ENCODE peak calls at places on chromosomes 4 and X, in nine cellular contexts. R, Y, C, L, T, J, G, M and I are unnamed samples.

GRCh38 chr4:76363556-76364290 is 57.2 kb downstream of the STBD1 start:
- DNase-seq in R (no peak), Y (no peak), C (no peak), L (no peak), T (no peak), J (no peak), G (no peak), M (no peak), I (no peak)

GRCh38 chr4:1202526-1203378 is 30.4 kb upstream of the SPON2 start:
- DNase-seq in R (peak; percentile 34), Y (no peak), C (peak; percentile 16), L (peak; percentile 16), T (no peak), J (peak; percentile 49), G (peak; percentile 2), M (peak; percentile 55), I (peak; percentile 56)

GRCh38 chr4:22389240-22389871 is 126.5 kb downstream of the ADGRA3 start:
- DNase-seq in R (peak; percentile 46), Y (no peak), C (peak; percentile 35), L (no peak), T (peak; percentile 73), J (no peak), G (peak; percentile 25), M (no peak), I (peak; percentile 6)

GRCh38 chrX:13658602-13659001 is 5.7 kb downstream of the TCEANC start:
- DNase-seq in R (no peak), Y (no peak), C (peak; percentile 40), L (no peak), T (peak; percentile 44), J (no peak), G (peak; percentile 11), M (no peak), I (peak; percentile 53)

GRCh38 chrX:139200793-139201192 is 329.7 kb upstream of the F9 start:
- DNase-seq in R (no peak), Y (no peak), C (no peak), L (no peak), T (no peak), J (no peak), G (no peak), M (no peak), I (no peak)

GRCh38 chr4:165964591-165964990 is 91.6 kb downstream of the TLL1 start:
- DNase-seq in R (no peak), Y (no peak), C (no peak), L (no peak), T (no peak), J (no peak), G (no peak), M (no peak), I (no peak)

GRCh38 chrX:150616863-150617198 is 48.4 kb downstream of the MTM1 start:
- DNase-seq in R (no peak), Y (no peak), C (no peak), L (no peak), T (no peak), J (no peak), G (no peak), M (no peak), I (no peak)

GRCh38 chr4:39715788-39716187 is 17.9 kb downstream of the UBE2K start:
- DNase-seq in R (no peak), Y (no peak), C (no peak), L (no peak), T (no peak), J (no peak), G (no peak), M (no peak), I (no peak)

GRCh38 chr4:171266666-171267065 is 546.5 kb upstream of the GALNTL6 start:
- DNase-seq in R (no peak), Y (no peak), C (no peak), L (no peak), T (no peak), J (no peak), G (no peak), M (no peak), I (no peak)

GRCh38 chr4:159012381-159012780 is 90.5 kb upstream of the RAPGEF2 start:
- DNase-seq in R (no peak), Y (no peak), C (no peak), L (no peak), T (no peak), J (no peak), G (no peak), M (no peak), I (no peak)

GRCh38 chrX:39564751-39565150 is 533.0 kb downstream of the BCOR start:
- DNase-seq in R (no peak), Y (no peak), C (no peak), L (no peak), T (no peak), J (no peak), G (no peak), M (no peak), I (no peak)

GRCh38 chr4:99828477-99828876 is 11.8 kb downstream of the DAPP1 start:
- DNase-seq in R (no peak), Y (no peak), C (no peak), L (no peak), T (no peak), J (no peak), G (no peak), M (no peak), I (no peak)

GRCh38 chr4:53748328-53748772 is 157.1 kb upstream of the LNX1 start:
- DNase-seq in R (peak; percentile 42), Y (no peak), C (no peak), L (no peak), T (no peak), J (no peak), G (no peak), M (no peak), I (no peak)

GRCh38 chr4:143178923-143179322 is 5.8 kb upstream of the USP38 start:
- DNase-seq in R (no peak), Y (no peak), C (no peak), L (no peak), T (no peak), J (no peak), G (no peak), M (no peak), I (no peak)

GRCh38 chr4:185921583-185922555 is 109.9 kb upstream of the SORBS2 start:
- DNase-seq in R (no peak), Y (no peak), C (no peak), L (no peak), T (no peak), J (no peak), G (no peak), M (no peak), I (no peak)

GRCh38 chrX:150268839-150269238 is 94.3 kb upstream of the MAMLD1 start:
- DNase-seq in R (no peak), Y (peak; percentile 55), C (no peak), L (no peak), T (no peak), J (no peak), G (no peak), M (no peak), I (no peak)

GRCh38 chr4:67735325-67735724 is 18.9 kb downstream of the GNRHR start:
- DNase-seq in R (no peak), Y (no peak), C (no peak), L (no peak), T (no peak), J (no peak), G (no peak), M (no peak), I (no peak)

GRCh38 chr4:67736262-67736661 is 17.9 kb downstream of the GNRHR start:
- DNase-seq in R (no peak), Y (no peak), C (no peak), L (no peak), T (no peak), J (no peak), G (no peak), M (no peak), I (no peak)
- H3K4me3 ChIP-seq in R (no peak overlapping the region), Y (no peak overlapping the region), C (no peak overlapping the region), L (no peak overlapping the region), T (no peak overlapping the region), J (no peak overlapping the region), G (no peak overlapping the region), M (no peak overlapping the region), I (no peak overlapping the region)

GRCh38 chr4:145108128-145108527 is 10.0 kb downstream of the ABCE1 start:
- DNase-seq in R (no peak), Y (no peak), C (no peak), L (no peak), T (no peak), J (no peak), G (no peak), M (no peak), I (no peak)

GRCh38 chr4:145103496-145103895 is 5.4 kb downstream of the ABCE1 start:
- DNase-seq in R (no peak), Y (no peak), C (no peak), L (no peak), T (no peak), J (no peak), G (no peak), M (no peak), I (no peak)

GRCh38 chr4:145102619-145103018 is 4.5 kb downstream of the ABCE1 start:
- DNase-seq in R (no peak), Y (no peak), C (no peak), L (no peak), T (no peak), J (no peak), G (no peak), M (no peak), I (no peak)

GRCh38 chr4:145107126-145107525 is 9.0 kb downstream of the ABCE1 start:
- DNase-seq in R (no peak), Y (no peak), C (no peak), L (no peak), T (no peak), J (no peak), G (no peak), M (no peak), I (no peak)
- H3K36me3 ChIP-seq in R (peaks cover 1% of the 10 kb centered on the region), Y (peaks cover 32% of the 10 kb centered on the region), C (peaks cover 74% of the 10 kb centered on the region), L (peaks cover 80% of the 10 kb centered on the region), T (peaks cover 43% of the 10 kb centered on the region), J (peaks cover 34% of the 10 kb centered on the region), G (no peaks in the 10 kb centered on the region), M (peaks cover 68% of the 10 kb centered on the region), I (peaks cover 12% of the 10 kb centered on the region)

DNA sequence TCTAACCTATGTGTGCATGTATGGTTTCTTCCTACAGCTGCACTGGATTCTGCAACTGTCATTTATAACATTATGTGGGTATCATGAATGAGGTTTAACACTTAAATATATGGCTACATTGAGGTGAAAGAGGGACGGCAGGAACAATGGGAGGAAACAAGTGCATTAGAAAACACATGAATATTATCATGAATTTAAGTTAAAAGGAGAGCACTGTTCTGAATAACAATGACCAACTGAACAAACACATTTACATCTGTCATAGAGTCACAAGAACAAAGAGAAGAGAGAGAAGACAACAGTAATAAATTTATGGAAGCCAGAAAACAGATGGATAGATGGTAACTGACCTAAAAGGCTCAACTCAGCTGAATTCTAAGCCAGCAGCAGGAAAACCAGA is 527.1 kb upstream of the DIPK2B start:
- DNase-seq in R (no peak), Y (no peak), C (no peak), L (no peak), T (no peak), J (no peak), G (no peak), M (no peak), I (no peak)
- H3K27me3 ChIP-seq in R (no peaks in the 10 kb centered on the region), Y (no peaks in the 10 kb centered on the region), C (no peaks in the 10 kb centered on the region), L (no peaks in the 10 kb centered on the region), T (no peaks in the 10 kb centered on the region), J (no peaks in the 10 kb centered on the region), G (no peaks in the 10 kb centered on the region), M (no peaks in the 10 kb centered on the region), I (no peaks in the 10 kb centered on the region)

DNA sequence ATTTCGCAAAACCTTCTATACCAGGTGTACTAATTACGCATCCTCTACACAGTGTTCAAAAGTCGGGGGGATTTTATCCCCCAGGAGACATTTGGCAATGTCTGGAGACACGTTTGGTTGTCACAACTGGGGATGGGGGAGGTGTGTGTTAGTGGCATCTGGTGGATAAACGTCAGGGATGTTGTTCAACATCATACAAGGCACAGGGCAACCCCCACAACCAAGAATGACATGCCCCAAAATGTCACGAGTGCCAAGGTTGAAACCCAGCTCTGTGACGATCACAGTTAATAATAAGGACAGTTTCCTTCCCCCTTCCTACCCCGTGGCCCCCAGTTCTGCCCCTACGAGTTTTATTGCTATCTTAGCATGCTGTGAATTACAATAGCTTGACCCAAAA is 15.9 kb upstream of the SEL1L3 start:
- DNase-seq in R (no peak), Y (no peak), C (no peak), L (no peak), T (no peak), J (no peak), G (no peak), M (no peak), I (no peak)
- H3K4me3 ChIP-seq in R (no peak overlapping the region), Y (no peak overlapping the region), C (no peak overlapping the region), L (no peak overlapping the region), T (no peak overlapping the region), J (no peak overlapping the region), G (no peak overlapping the region), M (no peak overlapping the region), I (no peak overlapping the region)